ENCODE peak calls at places on chromosomes 12 and 14, in nine cellular contexts. C, P, A, N, Y, L, Q, D and G are unnamed samples.

GRCh38 chr12:22627351-22627750 is 2.4 kb downstream of the ETNK1 start:
- DNase-seq in L (no peak), N (no peak), D (no peak), Y (no peak), A (no peak), P (no peak), C (no peak), Q (no peak), G (no peak)

GRCh38 chr12:32585680-32586079 is 93.4 kb upstream of the DNM1L start:
- DNase-seq in N (no peak), Q (no peak), D (no peak), Y (no peak), C (no peak), P (no peak), L (no peak), A (no peak), G (no peak)

GRCh38 chr14:96165493-96166474 is 38.9 kb upstream of the BDKRB2 start:
- DNase-seq in P (no peak), A (no peak), Y (no peak), Q (no peak), N (no peak), D (no peak), C (no peak), L (no peak), G (no peak)

GRCh38 chr14:76168531-76168930 is 16.8 kb downstream of the GPATCH2L start:
- DNase-seq in N (no peak), D (no peak), A (no peak), Y (no peak), P (no peak), L (no peak), Q (no peak), C (no peak), G (no peak)

GRCh38 chr12:68976304-68976915 is 43.4 kb upstream of the CPM start:
- DNase-seq in D (no peak), L (no peak), Y (no peak), A (no peak), N (no peak), C (peak; percentile 43), Q (no peak), P (no peak), G (no peak)

GRCh38 chr12:95385646-95386045 is 88.3 kb upstream of the METAP2 start:
- DNase-seq in C (no peak), Y (no peak), Q (no peak), P (no peak), A (no peak), L (no peak), D (no peak), N (no peak), G (no peak)

GRCh38 chr12:49633703-49634311 is 10.4 kb downstream of the PRPF40B start:
- DNase-seq in P (no peak), Y (no peak), L (no peak), N (no peak), D (no peak), C (no peak), A (no peak), Q (no peak), G (no peak)

GRCh38 chr12:91732086-91732485 is 413.6 kb downstream of the BTG1 start:
- DNase-seq in D (no peak), A (no peak), Y (no peak), P (no peak), C (no peak), L (no peak), Q (no peak), N (no peak), G (no peak)

GRCh38 chr12:8734873-8735381 is 37.1 kb downstream of the RIMKLB start:
- DNase-seq in A (no peak), P (no peak), N (no peak), Q (no peak), L (no peak), D (no peak), C (no peak), Y (no peak), G (no peak)

GRCh38 chr14:30656190-30656632 is 34.1 kb downstream of the SCFD1 start:
- DNase-seq in Q (peak; percentile 10), A (peak; percentile 36), P (peak; percentile 38), D (no peak), C (peak; percentile 68), N (no peak), L (peak; percentile 41), Y (peak; percentile 7), G (no peak)

GRCh38 chr12:124720019-124720686 is 143.5 kb downstream of the SCARB1 start:
- DNase-seq in L (no peak), N (no peak), Y (no peak), D (no peak), Q (no peak), C (no peak), P (peak; percentile 36), A (no peak), G (no peak)

GRCh38 chr12:53696285-53696654 is 20.4 kb upstream of the ATP5MC2 start:
- DNase-seq in D (no peak), N (no peak), Q (peak; percentile 53), A (peak; percentile 60), P (peak; percentile 74), L (peak; percentile 61), Y (no peak), C (peak; percentile 82), G (no peak)

GRCh38 chr14:75279153-75279738 is 618 bp downstream of the FOS start:
- DNase-seq in P (peak; percentile 49), A (peak; percentile 54), C (no peak), L (peak; percentile 15), N (peak; percentile 80), Q (no peak), Y (no peak), D (no peak), G (peak; percentile 53)

GRCh38 chr14:103105580-103106168 is 11.1 kb downstream of the EXOC3L4 start:
- DNase-seq in A (no peak), N (no peak), Y (no peak), L (peak; percentile 63), C (no peak), D (no peak), Q (peak; percentile 44), P (no peak), G (no peak)

GRCh38 chr14:90720832-90721231 is 95.4 kb downstream of the TTC7B start:
- DNase-seq in N (no peak), A (no peak), P (no peak), Q (no peak), Y (no peak), L (no peak), D (no peak), C (no peak), G (no peak)

GRCh38 chr14:21405097-21405496 is 21.3 kb upstream of the SUPT16H start:
- DNase-seq in N (no peak), Y (no peak), L (no peak), C (no peak), A (no peak), D (no peak), Q (no peak), P (peak; percentile 26), G (no peak)

GRCh38 chr14:80202888-80203562 is 8.3 kb downstream of the DIO2 start:
- DNase-seq in C (peak; percentile 6), P (no peak), A (peak; percentile 30), D (no peak), N (no peak), Y (no peak), L (peak; percentile 57), Q (no peak), G (no peak)

GRCh38 chr12:110856517-110856916 is 9.7 kb downstream of the CCDC63 start:
- DNase-seq in Q (no peak), D (no peak), Y (no peak), N (no peak), C (no peak), P (no peak), L (no peak), A (no peak), G (no peak)
- TF ChIP-seq CTCF in Q (no peak), D (no peak), Y (no peak), N (no peak), C (no peak), P (no peak), L (no peak), A (no peak), G (no peak)

GRCh38 chr12:89707623-89707991 is 1.0 kb downstream of the ATP2B1 start:
- DNase-seq in C (peak; percentile 16), Y (peak; percentile 3), D (no peak), P (no peak), L (peak; percentile 24), Q (peak; percentile 10), A (peak; percentile 59), N (peak; percentile 16), G (peak; percentile 34)
- TF ChIP-seq CTCF in C (peak; percentile 20), Y (no peak), D (no peak), P (no peak), L (no peak), Q (no peak), A (no peak), N (no peak), G (no peak)

DNA sequence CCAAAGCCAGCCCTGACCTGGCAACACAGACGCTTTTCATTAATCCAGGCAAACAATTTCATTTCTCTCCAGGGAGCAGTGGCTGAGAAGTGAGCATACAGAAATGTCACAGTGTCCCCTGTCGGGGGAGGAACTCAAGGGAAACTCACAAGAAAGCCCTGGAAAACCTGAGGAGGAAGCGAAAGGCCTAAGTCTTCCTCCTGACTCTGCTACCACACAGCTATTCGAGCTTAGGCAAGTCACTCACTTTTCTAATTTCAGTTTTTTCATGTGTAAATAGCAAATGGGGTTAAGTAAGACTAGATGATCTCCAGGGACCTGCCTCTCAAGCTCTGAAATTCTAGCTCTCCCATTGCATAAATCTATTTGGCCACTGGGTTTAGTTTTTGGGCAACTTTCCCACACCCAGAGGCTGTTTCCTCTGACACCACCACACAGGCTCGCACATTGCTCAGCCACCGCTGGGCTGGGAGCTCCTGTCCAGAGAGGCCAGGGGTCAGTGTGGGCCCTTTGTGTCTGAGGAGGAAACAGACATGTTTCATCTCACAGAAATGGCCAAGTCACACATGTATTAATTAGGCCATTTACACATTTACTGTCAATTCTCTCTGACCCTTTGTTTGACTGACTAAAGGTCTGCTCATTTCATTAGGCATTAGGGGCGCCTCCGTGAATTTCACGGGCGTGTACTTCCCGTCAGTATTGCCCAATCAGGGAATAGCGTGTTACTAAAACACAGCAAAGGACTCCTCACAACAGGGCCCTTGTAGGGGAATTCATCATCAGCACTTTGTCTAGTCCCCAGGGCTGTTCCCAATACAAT is 9.8 kb upstream of the PNMA1 start:
- DNase-seq in L (peak; percentile 5), A (no peak), N (peak; percentile 70), D (peak; percentile 73), C (no peak), Y (no peak), P (peak; percentile 97), Q (no peak), G (no peak)
- TF ChIP-seq CTCF in L (no peak), A (no peak), N (peak; percentile 38), D (no peak), C (no peak), Y (no peak), P (peak; percentile 67), Q (no peak), G (no peak)

DNA sequence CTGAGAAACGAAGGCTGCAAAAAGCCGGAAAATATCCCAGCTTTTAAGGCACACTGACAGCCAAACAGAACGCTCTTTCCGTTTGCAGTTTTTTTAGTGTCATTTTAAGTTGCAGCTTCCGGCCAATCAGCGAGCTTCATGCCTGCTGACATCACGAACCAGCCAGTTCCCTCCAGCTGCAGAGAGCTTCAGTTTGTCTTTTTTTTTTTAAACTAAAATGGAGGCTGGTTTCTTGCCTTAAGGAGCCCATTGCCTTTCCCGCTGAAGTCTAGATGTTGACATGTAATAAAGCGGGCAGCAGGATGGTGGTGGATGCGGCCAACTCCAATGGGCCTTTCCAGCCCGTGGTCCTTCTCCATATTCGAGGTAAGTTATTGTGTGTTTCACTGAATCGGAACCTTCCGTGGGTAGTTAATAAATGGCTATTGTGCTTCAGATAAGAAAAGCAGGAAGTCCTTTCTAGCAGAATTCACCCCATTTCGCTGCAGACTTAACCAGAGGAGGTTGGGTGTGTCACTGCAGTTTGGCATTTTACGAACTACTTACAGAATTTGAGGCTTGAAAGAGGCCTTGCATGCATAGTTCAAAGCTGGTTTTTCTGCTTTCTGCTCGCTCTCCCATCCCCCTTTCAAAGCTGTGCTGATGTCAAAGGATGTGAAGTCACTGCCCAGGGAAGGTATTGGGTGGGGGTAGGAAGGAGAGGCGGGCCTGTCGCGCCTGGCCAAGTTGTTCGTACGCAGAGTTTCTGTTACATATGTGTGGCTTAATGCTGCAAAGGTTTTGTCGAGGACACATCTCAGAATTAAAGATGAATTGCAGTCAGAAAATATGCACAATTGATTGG is 48.4 kb downstream of the PPP2R5C start:
- DNase-seq in Y (peak; percentile 78), C (peak; percentile 91), P (peak; percentile 95), A (peak; percentile 72), D (peak; percentile 56), N (peak; percentile 80), L (peak; percentile 96), Q (peak; percentile 83), G (peak; percentile 66)
- TF ChIP-seq CTCF in Y (no peak), C (no peak), P (no peak), A (no peak), D (no peak), N (no peak), L (no peak), Q (no peak), G (no peak)